ENCODE peak calls at places on chromosomes 2 and 18, in nine cellular contexts. E is NB4; W is WTC11; S is mammary epithelial cell; N is HFFc6; D is AG04450; B is osteoblast; H is CD4-positive, alpha-beta T cell; Q is choroid plexus epithelial cell. A is an unnamed sample.

GRCh38 chr2:204984421-204984925 is 439.2 kb downstream of the PARD3B start:
- DNase-seq in N (no peak), W (no peak), H (no peak), B (no peak), Q (no peak), E (no peak), D (no peak), S (no peak), A (no peak)

GRCh38 chr2:62293490-62294212 is 97.7 kb downstream of the B3GNT2 start:
- DNase-seq in E (no peak), B (peak), D (no peak), H (no peak), S (peak), Q (peak), N (no peak), W (peak), A (peak)

GRCh38 chr2:70926042-70926441 is 9.7 kb upstream of the ATP6V1B1 start:
- DNase-seq in Q (no peak), W (no peak), H (no peak), N (no peak), B (no peak), S (no peak), D (no peak), E (no peak), A (no peak)

GRCh38 chr2:86011449-86011941 is 94.2 kb downstream of the POLR1A start:
- DNase-seq in N (no peak), Q (no peak), W (no peak), H (no peak), E (no peak), D (no peak), B (no peak), S (no peak), A (peak)

GRCh38 chr2:80670763-80671162 is 366.2 kb upstream of the LRRTM1 start:
- DNase-seq in B (no peak), S (no peak), H (no peak), N (no peak), E (no peak), D (no peak), Q (no peak), W (no peak), A (no peak)

GRCh38 chr2:3605013-3605961 is 10.4 kb downstream of the COLEC11 start:
- DNase-seq in W (peak), S (no peak), B (peak), Q (peak), H (peak), E (peak), N (no peak), D (no peak), A (no peak)

GRCh38 chr18:8794133-8794986 is 89.0 kb downstream of the MTCL1 start:
- DNase-seq in H (no peak), B (peak), E (no peak), Q (peak), N (peak), S (peak), W (no peak), D (no peak), A (no peak)

GRCh38 chr2:10331702-10332401 is 29.1 kb downstream of the HPCAL1 start:
- DNase-seq in N (no peak), E (peak), Q (no peak), S (no peak), B (no peak), W (no peak), D (no peak), H (peak), A (no peak)

GRCh38 chr2:63692002-63692606 is 103.3 kb downstream of the MDH1 start:
- DNase-seq in N (peak), W (no peak), D (no peak), H (no peak), B (peak), E (peak), S (peak), Q (peak), A (peak)

GRCh38 chr2:122236152-122236892 is 480.9 kb downstream of the TSN start:
- DNase-seq in D (no peak), S (peak), E (peak), W (no peak), Q (no peak), N (peak), H (no peak), B (no peak), A (peak)

GRCh38 chr2:45582522-45582921 is 28.5 kb downstream of the SRBD1 start:
- DNase-seq in Q (no peak), H (no peak), W (no peak), D (no peak), E (no peak), N (no peak), S (no peak), B (no peak), A (no peak)

GRCh38 chr2:181431674-181432073 is 25.5 kb upstream of the ITGA4 start:
- DNase-seq in D (no peak), S (no peak), E (no peak), B (no peak), W (no peak), N (no peak), Q (no peak), H (no peak), A (no peak)

GRCh38 chr2:212863185-212863588 is 288.2 kb downstream of the IKZF2 start:
- DNase-seq in Q (peak), N (no peak), D (no peak), E (peak), S (peak), H (no peak), B (no peak), W (peak), A (peak)

GRCh38 chr2:23497063-23497462 is 112.1 kb downstream of the KLHL29 start:
- DNase-seq in H (no peak), B (peak), S (peak), D (no peak), W (peak), N (no peak), Q (peak), E (peak), A (no peak)

GRCh38 chr2:60510713-60511112 is 42.7 kb downstream of the BCL11A start:
- DNase-seq in N (no peak), S (no peak), B (no peak), E (no peak), Q (no peak), H (no peak), W (no peak), D (no peak), A (no peak)

GRCh38 chr2:46315103-46315890 is 18.1 kb downstream of the EPAS1 start:
- DNase-seq in Q (peak), B (peak), S (peak), H (no peak), N (peak), E (peak), W (no peak), D (peak), A (peak)

GRCh38 chr2:73985318-73986084 is 791 bp downstream of the TET3 start:
- DNase-seq in Q (no peak), N (no peak), B (peak), W (no peak), S (no peak), D (no peak), H (peak), E (peak), A (no peak)
- TF ChIP-seq CTCF in Q (no peak), N (no peak), B (no peak), W (no peak), S (no peak), D (no peak), H (no peak), E (no peak), A (no peak)

DNA sequence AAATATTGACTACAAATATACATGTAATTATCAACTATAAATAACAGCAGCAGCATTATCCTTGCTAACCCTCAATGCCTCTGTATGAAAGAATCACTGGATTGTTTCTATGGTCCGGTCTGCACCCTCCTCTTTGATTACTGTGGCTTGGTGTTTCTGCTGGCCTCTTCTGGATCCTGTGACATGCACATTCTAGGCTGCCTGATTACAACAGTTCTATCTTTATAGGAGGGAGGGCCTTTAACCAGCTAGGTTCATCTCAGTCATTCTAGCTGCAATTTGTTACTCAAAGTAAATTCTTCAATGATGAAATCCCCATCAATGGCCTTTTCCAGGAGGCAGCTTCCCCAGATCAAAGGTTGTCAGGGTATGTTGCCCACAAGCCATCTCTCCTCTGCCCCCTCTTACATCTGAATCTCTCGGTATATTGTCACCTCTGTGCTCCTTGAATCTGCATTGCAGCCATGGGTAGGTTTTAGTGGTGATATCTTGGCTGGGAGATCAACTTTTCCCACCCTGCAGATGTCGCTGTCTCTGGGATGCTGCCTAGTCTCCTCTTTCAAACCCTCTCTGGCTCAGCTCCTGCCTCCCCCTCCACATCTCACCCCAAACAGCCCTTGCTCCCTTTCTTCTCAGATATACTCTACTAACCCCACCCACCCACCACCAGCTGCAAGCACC is 106.3 kb upstream of the BZW1 start:
- DNase-seq in N (no peak), E (no peak), S (peak), W (peak), B (no peak), H (no peak), D (peak), Q (peak), A (no peak)
- TF ChIP-seq CTCF in N (no peak), E (no peak), S (peak), W (no peak), B (peak), H (no peak), D (peak), Q (peak), A (no peak)

DNA sequence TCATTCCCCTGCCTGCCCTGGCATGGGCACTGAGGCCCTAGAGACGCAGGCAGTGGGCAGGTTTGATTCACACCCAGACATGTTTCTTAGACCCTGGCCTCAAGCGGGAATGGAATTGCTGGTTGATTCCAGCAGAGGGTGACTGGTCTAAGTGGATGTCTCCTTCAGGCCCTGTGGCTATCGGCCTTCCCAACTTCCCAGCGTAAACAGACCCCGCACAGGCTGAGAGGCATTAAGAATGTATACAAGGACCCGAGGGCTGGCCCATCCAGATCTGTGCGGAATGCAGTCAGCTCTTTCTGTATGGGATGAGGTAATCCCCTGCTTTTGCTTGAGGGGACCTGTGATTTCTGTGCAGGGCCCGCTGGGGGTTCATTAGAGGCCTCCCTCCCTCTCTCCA is 6.4 kb downstream of the ACKR3 start:
- DNase-seq in W (peak), B (no peak), S (no peak), D (no peak), H (no peak), Q (no peak), N (no peak), E (no peak), A (no peak)
- TF ChIP-seq CTCF in W (no peak), B (no peak), S (no peak), D (no peak), H (no peak), Q (peak), N (no peak), E (no peak), A (no peak)

GRCh38 chr18:50662775-50663383 is 103.0 kb downstream of the MAPK4 start:
- DNase-seq in S (no peak), W (no peak), B (no peak), N (no peak), H (no peak), Q (no peak), E (no peak), D (no peak), A (no peak)

GRCh38 chr18:50661013-50661412 is 101.1 kb downstream of the MAPK4 start:
- DNase-seq in E (no peak), W (no peak), H (no peak), N (no peak), Q (no peak), B (no peak), D (no peak), S (no peak), A (no peak)

GRCh38 chr18:50663626-50664441 is 103.9 kb downstream of the MAPK4 start:
- DNase-seq in Q (no peak), N (no peak), W (no peak), S (no peak), D (no peak), B (no peak), H (no peak), E (no peak), A (no peak)

GRCh38 chr18:50659091-50660003 is 99.5 kb downstream of the MAPK4 start:
- DNase-seq in B (no peak), Q (peak), E (peak), N (no peak), S (peak), W (no peak), D (no peak), H (no peak), A (no peak)

DNA sequence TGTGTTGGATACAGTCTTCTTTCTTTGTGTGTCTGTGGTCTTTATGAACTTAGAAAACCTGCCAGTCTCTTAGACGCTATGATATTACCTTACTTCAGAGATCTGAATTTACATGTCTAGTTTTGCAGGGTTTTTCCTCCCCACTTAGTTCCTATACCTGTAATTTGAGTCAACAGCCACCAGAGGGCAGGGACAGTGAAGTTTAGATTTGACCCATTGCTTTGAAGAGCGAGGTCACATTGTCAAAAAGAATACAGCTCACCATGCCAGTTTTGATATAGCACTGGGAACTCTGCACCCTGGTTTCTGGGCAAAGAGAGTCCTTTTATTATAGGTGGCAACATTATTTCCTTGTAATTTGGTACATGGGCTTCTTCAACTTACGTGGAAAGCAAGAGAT is 102.3 kb downstream of the MAPK4 start:
- DNase-seq in H (no peak), Q (peak), D (no peak), N (no peak), S (peak), W (no peak), E (peak), B (no peak), A (no peak)
- TF ChIP-seq CTCF in H (no peak), Q (peak), D (peak), N (peak), S (peak), W (peak), E (peak), B (peak), A (peak)

DNA sequence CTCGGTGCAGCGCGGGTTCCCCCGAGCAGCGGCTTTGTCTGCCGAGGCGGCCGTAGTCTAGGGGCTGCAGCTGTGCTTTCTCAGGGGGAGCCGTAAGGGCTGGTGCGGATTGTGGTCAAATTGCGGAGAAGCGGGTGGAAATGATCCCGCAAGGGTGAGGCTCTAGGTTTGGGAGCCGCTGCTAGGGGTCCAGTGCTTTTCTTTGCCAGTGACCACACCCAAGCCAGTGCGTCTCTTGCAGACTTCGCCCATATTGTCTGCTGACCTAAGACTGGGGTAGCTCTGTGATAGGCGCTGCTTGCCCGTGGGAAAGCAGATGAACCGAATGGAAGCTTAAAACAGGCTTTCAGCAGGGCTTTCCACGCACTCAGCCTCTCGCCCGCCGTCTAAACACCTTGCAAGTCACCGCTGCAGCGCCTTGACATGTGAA is 2.1 kb downstream of the DPYSL5 start:
- DNase-seq in N (no peak), H (no peak), E (peak), Q (no peak), S (no peak), B (peak), D (no peak), W (peak), A (no peak)
- TF ChIP-seq CTCF in N (no peak), H (no peak), E (no peak), Q (no peak), S (no peak), B (no peak), D (no peak), W (no peak), A (no peak)

DNA sequence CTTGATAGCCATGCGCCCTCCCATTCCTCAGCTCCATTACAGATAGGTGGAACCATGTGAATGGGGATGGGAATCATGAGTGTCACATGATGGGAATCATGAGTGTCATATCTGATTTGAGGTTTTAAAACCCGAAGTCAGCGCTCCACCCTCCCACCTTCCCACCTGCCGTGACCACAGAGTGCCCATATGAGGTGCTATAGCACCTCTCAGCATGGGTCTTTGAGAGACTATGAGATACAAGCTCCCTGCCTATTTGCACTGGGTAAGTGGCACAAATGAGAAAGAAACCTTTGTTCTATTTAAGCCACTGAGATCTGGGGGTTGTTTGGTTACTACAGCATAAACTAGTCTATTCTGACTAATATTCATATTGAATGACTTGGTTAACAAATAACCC is 78.5 kb upstream of the PTPRM start:
- DNase-seq in N (no peak), B (no peak), S (no peak), H (no peak), Q (no peak), D (no peak), W (no peak), E (no peak), A (no peak)
- TF ChIP-seq CTCF in N (no peak), B (no peak), S (no peak), H (no peak), Q (no peak), D (no peak), W (no peak), E (no peak), A (no peak)

GRCh38 chr2:104873689-104874054 is 19.8 kb downstream of the POU3F3 start:
- DNase-seq in D (no peak), W (peak), E (no peak), S (no peak), Q (no peak), B (no peak), H (no peak), N (no peak), A (no peak)
- TF ChIP-seq CTCF in D (no peak), W (no peak), E (no peak), S (no peak), Q (no peak), B (no peak), H (peak), N (no peak), A (no peak)

DNA sequence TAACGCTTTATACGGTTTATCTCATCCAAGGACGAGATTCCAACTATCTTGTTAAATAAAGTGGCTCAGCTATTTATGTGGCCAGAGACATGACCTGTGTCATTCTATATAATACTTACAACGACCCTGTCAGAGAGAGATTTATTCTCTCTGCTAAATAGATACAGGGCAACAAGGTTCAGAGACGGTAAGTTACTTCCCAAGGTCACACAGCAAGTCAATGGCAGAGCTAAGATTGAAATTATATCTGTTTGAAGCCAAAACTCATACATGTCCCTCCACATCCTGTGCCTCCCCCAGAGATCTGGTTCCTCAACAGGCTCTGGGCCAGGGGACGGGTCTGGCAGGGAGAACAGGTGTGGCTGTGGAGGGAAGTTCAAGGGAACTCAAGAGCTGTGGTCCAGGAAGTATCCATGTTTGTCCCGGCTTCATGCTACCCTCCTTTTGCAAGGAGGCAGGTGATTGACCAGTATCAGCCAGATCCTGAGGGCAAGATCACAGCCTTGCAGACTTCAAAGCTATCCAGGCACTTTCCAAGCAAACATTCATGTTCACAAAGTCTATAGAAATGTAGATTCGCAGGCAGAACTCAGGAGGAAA is 99.8 kb downstream of the CAPN13 start:
- DNase-seq in Q (no peak), N (no peak), S (no peak), D (no peak), W (no peak), H (no peak), E (no peak), B (no peak), A (no peak)
- TF ChIP-seq CTCF in Q (no peak), N (peak), S (no peak), D (no peak), W (no peak), H (peak), E (no peak), B (no peak), A (no peak)

DNA sequence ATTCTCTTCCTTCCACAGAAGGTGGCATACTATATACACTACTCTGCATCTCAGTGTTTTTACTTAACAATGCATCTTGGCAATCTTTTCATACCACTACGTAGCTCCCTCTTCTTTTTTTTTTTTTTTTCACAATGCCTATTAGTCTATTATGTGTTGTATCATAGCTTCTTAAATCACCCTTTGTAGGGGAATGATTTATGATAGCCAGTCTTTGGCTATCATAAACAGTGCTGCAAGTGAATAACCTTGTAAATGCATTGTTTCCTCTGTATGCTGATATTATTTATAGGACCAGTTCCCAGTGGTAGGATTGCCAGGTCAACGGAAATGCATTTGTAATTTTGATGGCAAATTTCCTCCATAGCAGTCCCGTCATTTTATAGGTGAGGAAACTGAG is 204.3 kb downstream of the BABAM2 start:
- DNase-seq in H (no peak), E (no peak), N (no peak), D (no peak), B (no peak), S (no peak), Q (no peak), W (no peak), A (no peak)
- TF ChIP-seq CTCF in H (no peak), E (no peak), N (no peak), D (no peak), B (no peak), S (no peak), Q (no peak), W (no peak), A (peak)